ENCODE peak calls at places on chromosomes 12 and 14, in four cellular contexts. F is OCI-LY7, A is SK-N-SH, H is MM.1S. B is an unnamed sample. For H3K9me2, the result is how much of the 10 kb centered on the place peaks cover.

GRCh38 chr14:58216544-58216943 is 16.6 kb downstream of the ACTR10 start:
- DNase-seq in F (no peak), A (no peak), H (no peak), B (no peak)

GRCh38 chr14:105484069-105484996 is 2.4 kb upstream of the CRIP1 start:
- DNase-seq in F (no peak), A (no peak), H (no peak), B (no peak)

GRCh38 chr12:40946612-40947194 is 241.4 kb upstream of the PDZRN4 start:
- DNase-seq in F (peak), A (peak), H (peak), B (peak)

GRCh38 chr12:47811581-47812484 is 7.9 kb downstream of the HDAC7 start:
- DNase-seq in F (peak), A (no peak), H (no peak), B (no peak)

GRCh38 chr12:31369712-31370521 is 44.0 kb upstream of the SINHCAF start:
- DNase-seq in F (no peak), A (no peak), H (no peak), B (peak)

GRCh38 chr14:53355581-53356112 is 202.5 kb upstream of the DDHD1 start:
- DNase-seq in F (no peak), A (no peak), H (no peak), B (peak)

GRCh38 chr12:111126331-111126730 is 206.0 kb upstream of the MYL2 start:
- DNase-seq in F (no peak), A (no peak), H (no peak), B (no peak)

GRCh38 chr14:74571901-74572828 is 39.9 kb downstream of the LTBP2 start:
- DNase-seq in F (no peak), A (no peak), H (no peak), B (no peak)

GRCh38 chr14:28243600-28243999 is 523.0 kb upstream of the FOXG1 start:
- DNase-seq in F (no peak), A (no peak), H (no peak), B (peak)

GRCh38 chr12:94282675-94283074 is 134.3 kb downstream of the PLXNC1 start:
- DNase-seq in F (no peak), A (no peak), H (no peak), B (no peak)

GRCh38 chr14:99581371-99581770 is 22.6 kb downstream of the CCDC85C start:
- DNase-seq in F (no peak), A (no peak), H (no peak), B (no peak)
- H3K4me2 ChIP-seq in F (no peak), A (no peak), H (no peak), B (no peak)

GRCh38 chr12:104534162-104534856 is 77.6 kb downstream of the CHST11 start:
- DNase-seq in F (no peak), A (no peak), H (no peak), B (peak)
- H3K9me2 ChIP-seq in F (under half), A (under half), H (under half), B (under half)

DNA sequence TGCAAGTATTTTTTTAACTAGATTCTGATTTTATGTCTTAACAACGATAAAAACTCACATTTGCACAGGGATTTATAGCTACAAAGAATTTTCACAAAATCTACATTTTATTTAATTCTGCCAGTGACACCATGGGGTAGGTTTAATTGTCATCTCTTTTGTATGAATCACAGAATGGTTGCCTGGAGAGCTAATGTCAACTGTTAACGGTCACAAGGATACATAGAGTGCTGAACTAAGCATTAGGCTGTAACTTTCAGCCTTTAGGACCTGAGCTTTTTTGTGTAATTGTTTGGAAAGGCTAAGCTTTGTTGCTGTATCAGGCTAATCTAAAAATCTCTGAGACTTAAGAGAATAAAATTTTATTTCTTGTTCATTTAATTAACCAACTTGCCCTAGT is 465.3 kb upstream of the TBX3 start:
- DNase-seq in F (no peak), A (no peak), H (no peak), B (no peak)
- H3K4me2 ChIP-seq in F (no peak), A (no peak), H (no peak), B (no peak)

GRCh38 chr12:92080390-92081285 is 65.0 kb downstream of the BTG1 start:
- DNase-seq in F (peak), A (no peak), H (peak), B (no peak)
- H3K9me2 ChIP-seq in F (under half), A (under half), H (under half), B (under half)

GRCh38 chr14:99214701-99215100 is 57.3 kb downstream of the BCL11B start:
- DNase-seq in F (no peak), A (no peak), H (no peak), B (no peak)
- H3K4me2 ChIP-seq in F (no peak), A (no peak), H (no peak), B (no peak)

B was measured in GM23338.